ENCODE peak calls at places on chromosomes 13 and 19, in six cellular contexts. V, C, B, T, F and O are unnamed samples.

GRCh38 chr19:10543420-10544241 is at the start of gene ATG4D:
- DNase-seq in V (peak; percentile 89), C (peak; percentile 80), B (peak; percentile 89), T (peak; percentile 93), F (peak; percentile 80), O (peak; percentile 97)

GRCh38 chr13:23510979-23511735 is 59.1 kb upstream of the TNFRSF19 start:
- DNase-seq in V (no peak), C (peak; percentile 1), B (no peak), T (peak; percentile 40), F (no peak), O (no peak)

GRCh38 chr19:3575260-3575741 is 2.6 kb downstream of the HMG20B start:
- DNase-seq in V (no peak), C (no peak), B (no peak), T (peak; percentile 80), F (no peak), O (no peak)

GRCh38 chr13:91017031-91017668 is 330.3 kb upstream of the MIR17HG start:
- DNase-seq in V (no peak), C (peak; percentile 12), B (no peak), T (peak; percentile 64), F (no peak), O (peak; percentile 57)

GRCh38 chr19:49513746-49514118 is 1.3 kb downstream of the FCGRT start:
- DNase-seq in V (no peak), C (no peak), B (no peak), T (no peak), F (no peak), O (no peak)

GRCh38 chr19:55406869-55407624 is 541 bp downstream of the UBE2S start:
- DNase-seq in V (peak; percentile 38), C (peak; percentile 55), B (peak; percentile 47), T (no peak), F (no peak), O (peak; percentile 34)

GRCh38 chr19:3108775-3109174 is 14.6 kb downstream of the GNA11 start:
- DNase-seq in V (peak; percentile 77), C (peak; percentile 73), B (no peak), T (peak; percentile 92), F (peak; percentile 52), O (no peak)

GRCh38 chr19:35295792-35296462 is 4.0 kb downstream of the MAG start:
- DNase-seq in V (no peak), C (no peak), B (no peak), T (peak; percentile 73), F (no peak), O (no peak)

GRCh38 chr13:95457294-95457693 is 95.2 kb upstream of the CLDN10 start:
- DNase-seq in V (no peak), C (no peak), B (no peak), T (no peak), F (no peak), O (no peak)

GRCh38 chr19:45768644-45769053 is 403 bp downstream of the SIX5 start:
- DNase-seq in V (peak; percentile 78), C (peak; percentile 56), B (no peak), T (peak; percentile 51), F (no peak), O (peak; percentile 59)

GRCh38 chr13:107680115-107680514 is 535.2 kb downstream of the LIG4 start:
- DNase-seq in V (no peak), C (no peak), B (no peak), T (no peak), F (no peak), O (no peak)

GRCh38 chr19:40592170-40592569 is 9.0 kb upstream of the LTBP4 start:
- DNase-seq in V (no peak), C (peak; percentile 39), B (no peak), T (peak; percentile 89), F (no peak), O (no peak)

GRCh38 chr19:44643605-44644390 is at the start of gene PVR:
- DNase-seq in V (peak; percentile 87), C (peak; percentile 79), B (peak; percentile 80), T (peak; percentile 75), F (peak; percentile 61), O (peak; percentile 89)

GRCh38 chr19:28737526-28737925 is 475.4 kb downstream of the UQCRFS1 start:
- DNase-seq in V (no peak), C (no peak), B (no peak), T (no peak), F (no peak), O (no peak)

GRCh38 chr19:30605333-30605732 is 233.1 kb downstream of the ZNF536 start:
- DNase-seq in V (no peak), C (no peak), B (no peak), T (no peak), F (no peak), O (no peak)

GRCh38 chr19:8355631-8356402 is 8.1 kb upstream of the ANGPTL4 start:
- DNase-seq in V (peak; percentile 53), C (peak; percentile 81), B (peak; percentile 70), T (no peak), F (no peak), O (peak; percentile 69)

GRCh38 chr13:38045278-38046048 is 175.9 kb upstream of the TRPC4 start:
- DNase-seq in V (no peak), C (no peak), B (no peak), T (peak; percentile 64), F (no peak), O (peak; percentile 8)

GRCh38 chr19:556611-557382 is 12.9 kb downstream of the GZMM start:
- DNase-seq in V (no peak), C (no peak), B (no peak), T (no peak), F (no peak), O (no peak)

GRCh38 chr19:13079542-13079986 is 23.1 kb downstream of the LYL1 start:
- DNase-seq in V (peak; percentile 78), C (no peak), B (no peak), T (no peak), F (peak; percentile 83), O (no peak)

GRCh38 chr19:13091400-13092161 is 11.1 kb downstream of the LYL1 start:
- DNase-seq in V (peak; percentile 81), C (no peak), B (no peak), T (peak; percentile 73), F (peak; percentile 81), O (no peak)

GRCh38 chr13:73809561-73809960 is 324.6 kb downstream of the KLF12 start:
- DNase-seq in V (no peak), C (no peak), B (no peak), T (no peak), F (no peak), O (peak; percentile 27)

GRCh38 chr13:59584902-59585670 is 578.6 kb downstream of the DIAPH3 start:
- DNase-seq in V (no peak), C (no peak), B (no peak), T (no peak), F (no peak), O (no peak)

GRCh38 chr13:90436697-90437096 is 910.8 kb upstream of the MIR17HG start:
- DNase-seq in V (no peak), C (no peak), B (no peak), T (no peak), F (no peak), O (no peak)

GRCh38 chr19:1171755-1172352 is 2.2 kb downstream of the SBNO2 start:
- DNase-seq in V (peak; percentile 50), C (peak; percentile 67), B (no peak), T (no peak), F (no peak), O (no peak)

GRCh38 chr19:44725251-44725650 is 23.3 kb upstream of the BCL3 start:
- DNase-seq in V (no peak), C (peak; percentile 68), B (no peak), T (peak; percentile 60), F (peak; percentile 18), O (no peak)

GRCh38 chr19:22545751-22546150 is 88.4 kb upstream of the ZNF492 start:
- DNase-seq in V (no peak), C (peak; percentile 26), B (no peak), T (peak; percentile 67), F (peak; percentile 65), O (no peak)

GRCh38 chr19:2371656-2372055 is 11.6 kb downstream of the TMPRSS9 start:
- DNase-seq in V (no peak), C (peak; percentile 42), B (no peak), T (no peak), F (no peak), O (no peak)

GRCh38 chr19:10871711-10872550 is 578 bp downstream of the CARM1 start:
- DNase-seq in V (peak; percentile 81), C (peak; percentile 47), B (peak; percentile 55), T (peak; percentile 58), F (peak; percentile 66), O (no peak)

GRCh38 chr19:1257475-1258160 is 9.2 kb downstream of the MIDN start:
- DNase-seq in V (no peak), C (no peak), B (no peak), T (no peak), F (no peak), O (no peak)

GRCh38 chr13:19634129-19634740 is 776 bp downstream of the MPHOSPH8 start:
- DNase-seq in V (no peak), C (peak; percentile 58), B (no peak), T (peak; percentile 17), F (no peak), O (no peak)

GRCh38 chr13:44165172-44165894 is 208.3 kb upstream of the SERP2 start:
- DNase-seq in V (no peak), C (no peak), B (no peak), T (no peak), F (no peak), O (no peak)

GRCh38 chr19:15263361-15263985 is 31.2 kb upstream of the EPHX3 start:
- DNase-seq in V (no peak), C (no peak), B (no peak), T (no peak), F (no peak), O (no peak)
- H3K27ac ChIP-seq in V (peak overlapping the region; percentile 78), C (peak overlapping the region; percentile 88), B (no peak overlapping the region), T (no peak overlapping the region), F (peak overlapping the region; percentile 54), O (peak overlapping the region; percentile 90)

GRCh38 chr13:21060063-21060826 is 1.1 kb downstream of the LATS2 start:
- DNase-seq in V (peak; percentile 85), C (peak; percentile 70), B (peak; percentile 54), T (peak; percentile 67), F (peak; percentile 64), O (peak; percentile 30)
- H3K27ac ChIP-seq in V (peak overlapping the region; percentile 100), C (peak overlapping the region; percentile 100), B (peak overlapping the region; percentile 99), T (peak overlapping the region; percentile 95), F (peak overlapping the region; percentile 100), O (peak overlapping the region; percentile 93)

DNA sequence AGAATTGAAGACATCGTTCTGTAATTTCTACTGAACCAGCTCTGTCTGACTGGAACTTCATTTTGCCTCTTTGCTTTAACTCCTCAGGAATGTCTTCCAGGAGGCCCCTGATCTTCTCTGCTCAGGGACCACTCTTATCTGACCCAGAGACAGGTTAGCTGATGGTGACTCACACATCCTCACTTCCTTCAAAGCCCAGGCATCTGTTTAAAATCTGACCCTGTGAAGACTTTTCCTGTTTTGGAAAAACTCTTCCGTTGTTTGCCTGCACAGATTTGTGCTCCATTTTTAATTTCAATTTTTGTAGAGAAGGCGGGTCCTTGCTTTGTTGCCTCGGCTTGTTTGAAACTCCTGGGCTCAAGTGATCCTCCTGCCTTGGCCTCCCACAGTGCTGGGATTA is 1.6 kb downstream of the ARL11 start:
- DNase-seq in V (no peak), C (no peak), B (no peak), T (no peak), F (no peak), O (no peak)
- H3K27ac ChIP-seq in V (no peak overlapping the region), C (no peak overlapping the region), B (peak overlapping the region; percentile 80), T (no peak overlapping the region), F (no peak overlapping the region), O (no peak overlapping the region)

DNA sequence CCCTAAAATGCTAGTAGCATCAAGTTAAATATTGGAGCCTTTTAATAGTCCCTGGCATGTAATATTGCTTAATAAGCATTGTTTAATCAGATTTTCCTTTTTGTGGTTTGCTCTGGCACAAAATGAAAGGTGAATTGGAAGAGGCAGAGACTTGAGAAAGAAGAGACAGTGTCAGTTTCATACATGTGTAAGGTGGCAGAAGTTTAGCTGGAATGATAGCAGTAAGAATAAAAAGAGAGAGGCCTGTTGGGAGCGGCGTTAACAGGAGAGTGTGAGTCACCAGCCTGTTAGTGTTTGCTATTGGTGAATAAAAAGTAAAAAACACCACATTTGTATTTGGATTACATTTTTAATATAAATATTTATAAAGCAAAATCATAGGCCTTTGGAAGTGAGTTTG is 145.3 kb downstream of the PDS5B start:
- DNase-seq in V (no peak), C (peak; percentile 27), B (no peak), T (no peak), F (no peak), O (peak; percentile 19)
- H3K27ac ChIP-seq in V (peak overlapping the region; percentile 13), C (peak overlapping the region; percentile 28), B (peak overlapping the region; percentile 24), T (no peak overlapping the region), F (no peak overlapping the region), O (no peak overlapping the region)